ENCODE peak calls at places on chromosomes 2 and 18, in six cellular contexts. One of them, this sample, is unnamed.

GRCh38 chr2:46299365-46300263 is 2.4 kb downstream of the EPAS1 start:
- DNase-seq in IMR-90: peak
- DNase-seq in A549: peak
- DNase-seq in transverse colon: peak
- DNase-seq in heart left ventricle: peak
- DNase-seq in stomach: peak
- DNase-seq in this sample: peak

GRCh38 chr2:50077190-50077589 is 922.9 kb upstream of the FSHR start:
- DNase-seq in IMR-90: no peak
- DNase-seq in transverse colon: no peak
- DNase-seq in A549: no peak
- DNase-seq in heart left ventricle: no peak
- DNase-seq in stomach: no peak
- DNase-seq in this sample: no peak

GRCh38 chr2:98796775-98797544 is 66.0 kb upstream of the MGAT4A start:
- DNase-seq in stomach: no peak
- DNase-seq in A549: no peak
- DNase-seq in transverse colon: no peak
- DNase-seq in heart left ventricle: no peak
- DNase-seq in IMR-90: no peak
- DNase-seq in this sample: no peak

GRCh38 chr2:136178941-136179601 is 61.1 kb upstream of the CXCR4 start:
- DNase-seq in IMR-90: no peak
- DNase-seq in heart left ventricle: no peak
- DNase-seq in transverse colon: no peak
- DNase-seq in stomach: no peak
- DNase-seq in A549: no peak
- DNase-seq in this sample: no peak

GRCh38 chr2:27909901-27910300 is 19.4 kb downstream of the BABAM2 start:
- DNase-seq in transverse colon: no peak
- DNase-seq in heart left ventricle: no peak
- DNase-seq in A549: no peak
- DNase-seq in IMR-90: no peak
- DNase-seq in stomach: no peak
- DNase-seq in this sample: no peak

GRCh38 chr2:186950694-186951093 is 101.7 kb upstream of the ZSWIM2 start:
- DNase-seq in heart left ventricle: no peak
- DNase-seq in A549: no peak
- DNase-seq in transverse colon: no peak
- DNase-seq in IMR-90: peak
- DNase-seq in stomach: no peak
- DNase-seq in this sample: no peak

GRCh38 chr18:50816767-50817166 is 3.0 kb downstream of the MRO start:
- DNase-seq in stomach: no peak
- DNase-seq in A549: no peak
- DNase-seq in transverse colon: no peak
- DNase-seq in IMR-90: no peak
- DNase-seq in heart left ventricle: no peak
- DNase-seq in this sample: no peak

GRCh38 chr2:96102596-96103387 is 13.6 kb downstream of the ADRA2B start:
- DNase-seq in A549: no peak
- DNase-seq in transverse colon: peak
- DNase-seq in IMR-90: no peak
- DNase-seq in stomach: peak
- DNase-seq in heart left ventricle: peak
- DNase-seq in this sample: no peak

GRCh38 chr2:18425186-18425585 is 135.3 kb downstream of the RDH14 start:
- DNase-seq in heart left ventricle: no peak
- DNase-seq in IMR-90: no peak
- DNase-seq in stomach: no peak
- DNase-seq in A549: no peak
- DNase-seq in transverse colon: no peak
- DNase-seq in this sample: no peak

GRCh38 chr2:58291726-58292430 is 50.8 kb upstream of the FANCL start:
- DNase-seq in A549: no peak
- DNase-seq in transverse colon: no peak
- DNase-seq in stomach: no peak
- DNase-seq in IMR-90: no peak
- DNase-seq in heart left ventricle: no peak
- DNase-seq in this sample: no peak

GRCh38 chr2:208097801-208098200 is 26.5 kb downstream of the CRYGD start:
- DNase-seq in IMR-90: no peak
- DNase-seq in stomach: no peak
- DNase-seq in transverse colon: no peak
- DNase-seq in heart left ventricle: no peak
- DNase-seq in A549: no peak
- DNase-seq in this sample: no peak

GRCh38 chr2:219968685-219969345 is 341.4 kb downstream of the SLC4A3 start:
- DNase-seq in transverse colon: no peak
- DNase-seq in heart left ventricle: no peak
- DNase-seq in IMR-90: peak
- DNase-seq in A549: peak
- DNase-seq in stomach: no peak
- DNase-seq in this sample: no peak

GRCh38 chr2:30675758-30676157 is 131.5 kb downstream of the CAPN13 start:
- DNase-seq in heart left ventricle: no peak
- DNase-seq in stomach: no peak
- DNase-seq in A549: no peak
- DNase-seq in IMR-90: no peak
- DNase-seq in transverse colon: no peak
- DNase-seq in this sample: no peak

GRCh38 chr2:44136186-44136585 is 32.5 kb upstream of the PPM1B start:
- DNase-seq in stomach: no peak
- DNase-seq in heart left ventricle: no peak
- DNase-seq in transverse colon: no peak
- DNase-seq in A549: peak
- DNase-seq in IMR-90: peak
- DNase-seq in this sample: no peak

GRCh38 chr2:36478332-36478738 is 119.6 kb downstream of the FEZ2 start:
- DNase-seq in transverse colon: no peak
- DNase-seq in stomach: no peak
- DNase-seq in heart left ventricle: no peak
- DNase-seq in A549: peak
- DNase-seq in IMR-90: peak
- DNase-seq in this sample: no peak

GRCh38 chr18:25503567-25504081 is 151.7 kb upstream of the ZNF521 start:
- DNase-seq in heart left ventricle: peak
- DNase-seq in IMR-90: peak
- DNase-seq in stomach: no peak
- DNase-seq in A549: peak
- DNase-seq in transverse colon: peak
- DNase-seq in this sample: no peak

GRCh38 chr18:76488190-76488589 is 6.9 kb downstream of the ZNF516 start:
- DNase-seq in transverse colon: no peak
- DNase-seq in A549: no peak
- DNase-seq in stomach: no peak
- DNase-seq in IMR-90: peak
- DNase-seq in heart left ventricle: no peak
- DNase-seq in this sample: no peak

GRCh38 chr18:8526316-8526715 is 82.9 kb upstream of the RAB12 start:
- DNase-seq in transverse colon: no peak
- DNase-seq in A549: no peak
- DNase-seq in heart left ventricle: no peak
- DNase-seq in stomach: no peak
- DNase-seq in IMR-90: no peak
- DNase-seq in this sample: no peak

GRCh38 chr2:23904692-23905091 is 22.2 kb downstream of the ATAD2B start:
- DNase-seq in A549: no peak
- DNase-seq in heart left ventricle: no peak
- DNase-seq in stomach: no peak
- DNase-seq in IMR-90: peak
- DNase-seq in transverse colon: no peak
- DNase-seq in this sample: no peak

GRCh38 chr2:45776160-45776955 is 124.9 kb downstream of the PRKCE start:
- DNase-seq in stomach: no peak
- DNase-seq in IMR-90: peak
- DNase-seq in A549: no peak
- DNase-seq in heart left ventricle: no peak
- DNase-seq in transverse colon: no peak
- DNase-seq in this sample: no peak

GRCh38 chr2:186884585-186884984 is 35.6 kb upstream of the ZSWIM2 start:
- DNase-seq in heart left ventricle: no peak
- DNase-seq in transverse colon: no peak
- DNase-seq in stomach: no peak
- DNase-seq in IMR-90: no peak
- DNase-seq in A549: no peak
- DNase-seq in this sample: no peak

DNA sequence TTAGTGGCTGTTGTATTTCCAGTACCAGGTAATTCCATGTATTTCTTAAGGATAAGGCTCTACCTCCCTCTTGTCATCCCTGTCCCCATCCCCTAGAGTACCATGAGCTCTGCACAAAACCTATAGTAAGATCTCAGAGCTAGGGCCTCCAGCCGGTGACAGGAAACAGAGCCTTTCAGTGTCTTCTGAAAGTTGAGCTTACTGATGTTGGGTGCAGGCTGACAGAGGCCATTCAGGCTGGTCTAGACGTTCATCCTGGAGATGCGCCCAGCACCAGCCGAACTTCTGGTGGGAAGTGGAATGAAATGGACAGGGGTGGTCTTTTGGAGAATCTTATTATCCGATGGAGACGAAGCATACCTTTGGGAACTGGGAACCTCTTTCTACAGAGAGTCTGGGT is 16.7 kb upstream of the LYPD6B start:
- DNase-seq in A549: no peak
- DNase-seq in IMR-90: no peak
- DNase-seq in stomach: no peak
- DNase-seq in heart left ventricle: no peak
- DNase-seq in transverse colon: no peak
- DNase-seq in this sample: peak
- TF ChIP-seq POLR2A in A549: no peak
- TF ChIP-seq POLR2A in IMR-90: no peak
- TF ChIP-seq POLR2A in stomach: no peak
- TF ChIP-seq POLR2A in heart left ventricle: no peak
- TF ChIP-seq POLR2A in transverse colon: no peak
- TF ChIP-seq POLR2A in this sample: no peak

DNA sequence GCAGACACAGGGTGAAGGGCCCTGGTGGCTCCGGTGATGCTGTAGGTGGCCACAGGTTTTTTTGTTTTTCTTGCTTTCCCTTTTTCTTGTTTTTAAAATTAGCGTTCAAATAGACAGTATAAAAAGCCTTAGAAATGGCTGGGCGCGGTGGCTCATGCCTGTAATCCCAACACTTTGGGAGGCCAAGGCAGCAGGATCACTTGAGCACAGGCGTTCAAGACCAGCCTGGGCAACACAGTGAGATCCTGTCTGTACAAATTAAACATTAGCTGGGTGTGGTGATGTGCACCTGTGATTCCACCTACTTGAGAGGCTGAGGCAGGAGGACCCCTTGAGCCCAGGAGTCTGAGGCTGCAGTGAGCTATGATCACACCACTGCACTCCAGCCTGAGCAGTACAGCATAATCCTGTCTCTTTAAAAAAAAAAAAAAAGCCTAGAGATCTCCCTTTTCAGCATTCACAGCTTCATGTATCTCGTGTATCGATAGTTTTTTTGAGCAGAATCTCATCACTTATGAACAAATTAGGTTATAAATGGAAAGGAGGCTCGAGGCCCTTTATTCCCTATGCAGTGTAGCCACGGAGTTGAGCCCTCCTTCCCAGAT is 50.7 kb downstream of the EMILIN2 start:
- DNase-seq in transverse colon: no peak
- DNase-seq in IMR-90: no peak
- DNase-seq in A549: no peak
- DNase-seq in heart left ventricle: no peak
- DNase-seq in stomach: no peak
- DNase-seq in this sample: peak
- H3K4me3 ChIP-seq in transverse colon: no peak
- H3K4me3 ChIP-seq in IMR-90: no peak
- H3K4me3 ChIP-seq in A549: no peak
- H3K4me3 ChIP-seq in heart left ventricle: no peak
- H3K4me3 ChIP-seq in stomach: no peak
- H3K4me3 ChIP-seq in this sample: no peak

GRCh38 chr18:9913526-9914333 is at the start of gene VAPA:
- DNase-seq in transverse colon: peak
- DNase-seq in IMR-90: peak
- DNase-seq in A549: peak
- DNase-seq in heart left ventricle: peak
- DNase-seq in stomach: peak
- DNase-seq in this sample: peak

GRCh38 chr18:9916067-9916684 is 2.4 kb downstream of the VAPA start:
- DNase-seq in transverse colon: no peak
- DNase-seq in IMR-90: peak
- DNase-seq in stomach: no peak
- DNase-seq in heart left ventricle: no peak
- DNase-seq in A549: no peak
- DNase-seq in this sample: no peak

GRCh38 chr18:9914334-9914583 is 443 bp downstream of the VAPA start:
- DNase-seq in A549: no peak
- DNase-seq in transverse colon: no peak
- DNase-seq in IMR-90: no peak
- DNase-seq in stomach: no peak
- DNase-seq in heart left ventricle: no peak
- DNase-seq in this sample: no peak

GRCh38 chr18:9915291-9916066 is 1.7 kb downstream of the VAPA start:
- DNase-seq in transverse colon: no peak
- DNase-seq in stomach: no peak
- DNase-seq in A549: no peak
- DNase-seq in heart left ventricle: no peak
- DNase-seq in IMR-90: peak
- DNase-seq in this sample: no peak

GRCh38 chr18:9914584-9915290 is 921 bp downstream of the VAPA start:
- DNase-seq in stomach: peak
- DNase-seq in A549: peak
- DNase-seq in IMR-90: peak
- DNase-seq in transverse colon: peak
- DNase-seq in heart left ventricle: peak
- DNase-seq in this sample: peak
- TF ChIP-seq POLR2A in stomach: peak
- TF ChIP-seq POLR2A in A549: no peak
- TF ChIP-seq POLR2A in IMR-90: peak
- TF ChIP-seq POLR2A in transverse colon: peak
- TF ChIP-seq POLR2A in heart left ventricle: no peak
- TF ChIP-seq POLR2A in this sample: no peak

DNA sequence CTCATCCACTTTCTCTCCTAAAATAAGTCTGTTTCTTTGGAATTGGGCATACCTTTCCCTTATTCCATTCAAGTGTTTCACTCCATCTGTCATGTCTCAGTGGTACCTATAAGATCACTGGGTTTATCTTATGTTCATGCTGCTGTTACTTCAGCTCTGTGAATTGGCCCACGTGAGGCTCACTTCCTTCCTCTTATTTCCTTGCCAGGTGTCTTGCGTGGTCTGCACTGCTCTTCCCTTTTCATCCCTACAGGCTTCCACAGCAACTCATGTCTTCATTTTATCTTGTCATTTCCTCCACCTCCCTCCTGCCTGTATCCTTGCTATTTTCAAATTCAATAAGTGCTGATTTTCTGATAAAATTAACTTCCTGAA is 159.1 kb upstream of the ALPP start:
- DNase-seq in transverse colon: no peak
- DNase-seq in A549: no peak
- DNase-seq in stomach: no peak
- DNase-seq in heart left ventricle: no peak
- DNase-seq in IMR-90: no peak
- DNase-seq in this sample: no peak
- H3K4me3 ChIP-seq in transverse colon: no peak
- H3K4me3 ChIP-seq in A549: no peak
- H3K4me3 ChIP-seq in stomach: no peak
- H3K4me3 ChIP-seq in heart left ventricle: no peak
- H3K4me3 ChIP-seq in IMR-90: no peak
- H3K4me3 ChIP-seq in this sample: no peak

GRCh38 chr2:231786177-231786916 is at the start of gene COPS7B:
- DNase-seq in A549: peak
- DNase-seq in transverse colon: peak
- DNase-seq in IMR-90: peak
- DNase-seq in heart left ventricle: peak
- DNase-seq in stomach: peak
- DNase-seq in this sample: peak
- TF ChIP-seq POLR2A in A549: peak
- TF ChIP-seq POLR2A in transverse colon: no peak
- TF ChIP-seq POLR2A in IMR-90: no peak
- TF ChIP-seq POLR2A in heart left ventricle: no peak
- TF ChIP-seq POLR2A in stomach: no peak
- TF ChIP-seq POLR2A in this sample: no peak

This sample was measured in lower leg skin.